ENCODE peak calls at places on chromosomes 11 and 22, in four cellular contexts. One of them, this sample, is unnamed.

GRCh38 chr22:20043057-20043996 is 22.4 kb downstream of the TANGO2 start:
- DNase-seq in right atrium auricular region: no peak
- DNase-seq in adrenal gland: no peak
- DNase-seq in brain microvascular endothelial cell: no peak
- DNase-seq in this sample: no peak

GRCh38 chr11:59918987-59919589 is 19.1 kb upstream of the OOSP1 start:
- DNase-seq in right atrium auricular region: no peak
- DNase-seq in adrenal gland: peak
- DNase-seq in brain microvascular endothelial cell: peak
- DNase-seq in this sample: no peak

GRCh38 chr11:84414936-84415335 is 1128.8 kb upstream of the CCDC90B start:
- DNase-seq in right atrium auricular region: no peak
- DNase-seq in adrenal gland: no peak
- DNase-seq in brain microvascular endothelial cell: no peak
- DNase-seq in this sample: no peak

GRCh38 chr22:28222976-28223375 is 303.9 kb upstream of the PITPNB start:
- DNase-seq in right atrium auricular region: no peak
- DNase-seq in adrenal gland: no peak
- DNase-seq in brain microvascular endothelial cell: peak
- DNase-seq in this sample: no peak

GRCh38 chr11:69275178-69275577 is 18.8 kb upstream of the MYEOV start:
- DNase-seq in right atrium auricular region: no peak
- DNase-seq in adrenal gland: no peak
- DNase-seq in brain microvascular endothelial cell: no peak
- DNase-seq in this sample: no peak

GRCh38 chr11:657691-658126 is 20.6 kb downstream of the DRD4 start:
- DNase-seq in right atrium auricular region: no peak
- DNase-seq in adrenal gland: no peak
- DNase-seq in brain microvascular endothelial cell: no peak
- DNase-seq in this sample: no peak

GRCh38 chr11:41003339-41003992 is 456.0 kb downstream of the LRRC4C start:
- DNase-seq in right atrium auricular region: no peak
- DNase-seq in adrenal gland: no peak
- DNase-seq in brain microvascular endothelial cell: no peak
- DNase-seq in this sample: no peak

GRCh38 chr11:79264284-79264683 is 176.5 kb downstream of the TENM4 start:
- DNase-seq in right atrium auricular region: no peak
- DNase-seq in adrenal gland: no peak
- DNase-seq in brain microvascular endothelial cell: no peak
- DNase-seq in this sample: no peak

GRCh38 chr11:131036544-131036943 is 120.3 kb upstream of the SNX19 start:
- DNase-seq in right atrium auricular region: no peak
- DNase-seq in adrenal gland: no peak
- DNase-seq in brain microvascular endothelial cell: no peak
- DNase-seq in this sample: no peak

GRCh38 chr11:131037873-131038272 is 121.6 kb upstream of the SNX19 start:
- DNase-seq in right atrium auricular region: no peak
- DNase-seq in adrenal gland: no peak
- DNase-seq in brain microvascular endothelial cell: no peak
- DNase-seq in this sample: no peak

GRCh38 chr11:131042041-131042390 is 125.7 kb upstream of the SNX19 start:
- DNase-seq in right atrium auricular region: no peak
- DNase-seq in adrenal gland: no peak
- DNase-seq in brain microvascular endothelial cell: no peak
- DNase-seq in this sample: no peak

GRCh38 chr11:131041331-131042040 is 125.2 kb upstream of the SNX19 start:
- DNase-seq in right atrium auricular region: no peak
- DNase-seq in adrenal gland: no peak
- DNase-seq in brain microvascular endothelial cell: no peak
- DNase-seq in this sample: no peak

GRCh38 chr11:131038597-131038996 is 122.3 kb upstream of the SNX19 start:
- DNase-seq in right atrium auricular region: no peak
- DNase-seq in adrenal gland: no peak
- DNase-seq in brain microvascular endothelial cell: peak
- DNase-seq in this sample: no peak
- TF ChIP-seq CTCF in right atrium auricular region: peak
- TF ChIP-seq CTCF in adrenal gland: no peak
- TF ChIP-seq CTCF in brain microvascular endothelial cell: peak
- TF ChIP-seq CTCF in this sample: peak

GRCh38 chr11:125222494-125222893 is 57.9 kb downstream of the PKNOX2 start:
- DNase-seq in right atrium auricular region: no peak
- DNase-seq in adrenal gland: no peak
- DNase-seq in brain microvascular endothelial cell: no peak
- DNase-seq in this sample: no peak
- H3K4me3 ChIP-seq in right atrium auricular region: no peak
- H3K4me3 ChIP-seq in adrenal gland: no peak
- H3K4me3 ChIP-seq in brain microvascular endothelial cell: no peak
- H3K4me3 ChIP-seq in this sample: no peak

GRCh38 chr11:129224538-129224937 is 32.4 kb upstream of the ARHGAP32 start:
- DNase-seq in right atrium auricular region: no peak
- DNase-seq in adrenal gland: no peak
- DNase-seq in brain microvascular endothelial cell: no peak
- DNase-seq in this sample: no peak

GRCh38 chr11:129234978-129235377 is 42.9 kb upstream of the ARHGAP32 start:
- DNase-seq in right atrium auricular region: no peak
- DNase-seq in adrenal gland: no peak
- DNase-seq in brain microvascular endothelial cell: no peak
- DNase-seq in this sample: no peak

GRCh38 chr11:129225190-129225589 is 33.1 kb upstream of the ARHGAP32 start:
- DNase-seq in right atrium auricular region: no peak
- DNase-seq in adrenal gland: no peak
- DNase-seq in brain microvascular endothelial cell: peak
- DNase-seq in this sample: no peak

GRCh38 chr11:129226207-129226798 is 34.2 kb upstream of the ARHGAP32 start:
- DNase-seq in right atrium auricular region: no peak
- DNase-seq in adrenal gland: no peak
- DNase-seq in brain microvascular endothelial cell: no peak
- DNase-seq in this sample: no peak

GRCh38 chr11:129230006-129230405 is 37.9 kb upstream of the ARHGAP32 start:
- DNase-seq in right atrium auricular region: no peak
- DNase-seq in adrenal gland: no peak
- DNase-seq in brain microvascular endothelial cell: no peak
- DNase-seq in this sample: no peak
- TF ChIP-seq CTCF in right atrium auricular region: peak
- TF ChIP-seq CTCF in adrenal gland: no peak
- TF ChIP-seq CTCF in brain microvascular endothelial cell: no peak
- TF ChIP-seq CTCF in this sample: no peak

DNA sequence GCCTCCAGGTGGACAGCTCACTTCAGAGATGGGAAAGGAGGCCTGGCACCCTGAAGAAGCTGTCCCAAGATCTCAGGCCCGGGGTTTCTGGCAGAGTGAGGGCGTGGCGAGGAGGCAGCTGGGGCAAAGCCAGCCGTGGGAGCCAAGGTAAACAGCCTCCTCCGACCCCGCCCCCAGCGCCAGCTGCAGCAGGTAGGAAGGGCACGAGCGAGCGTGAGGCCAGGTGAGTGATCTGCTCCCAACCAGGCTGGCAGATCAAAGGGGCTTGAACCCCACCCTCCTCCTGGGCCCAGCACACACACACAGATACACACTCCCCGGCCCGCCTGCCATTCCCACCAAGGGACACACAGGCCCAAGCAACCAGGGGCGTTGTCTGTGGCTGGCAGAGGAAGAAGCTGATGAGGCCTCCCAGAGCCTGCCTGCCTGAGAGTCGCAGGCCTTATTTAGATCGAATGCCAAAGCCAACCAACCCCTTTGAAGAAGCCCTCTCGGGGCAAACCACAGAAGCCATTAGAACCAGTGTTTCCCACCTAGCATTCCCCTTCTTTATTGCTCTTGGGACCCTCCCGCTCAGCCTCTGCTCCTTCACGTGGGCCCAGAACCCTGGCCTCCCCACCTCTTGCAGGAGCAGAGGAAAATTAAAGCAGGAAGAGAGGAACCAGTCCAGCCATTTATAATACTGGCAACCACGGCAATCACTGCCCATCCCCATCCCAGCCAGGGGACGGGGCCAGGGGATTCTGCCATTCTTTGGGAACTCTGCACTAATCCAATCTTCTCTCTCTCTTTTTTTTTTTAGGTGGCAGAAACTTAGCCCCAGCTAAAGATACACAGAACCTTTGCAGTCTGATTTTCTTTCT is 5.0 kb downstream of the PDGFB start:
- DNase-seq in right atrium auricular region: no peak
- DNase-seq in adrenal gland: no peak
- DNase-seq in brain microvascular endothelial cell: no peak
- DNase-seq in this sample: no peak
- H3K4me3 ChIP-seq in right atrium auricular region: no peak
- H3K4me3 ChIP-seq in adrenal gland: no peak
- H3K4me3 ChIP-seq in brain microvascular endothelial cell: no peak
- H3K4me3 ChIP-seq in this sample: no peak

GRCh38 chr22:45938913-45939312 is 38.0 kb downstream of the WNT7B start:
- DNase-seq in right atrium auricular region: no peak
- DNase-seq in adrenal gland: no peak
- DNase-seq in brain microvascular endothelial cell: no peak
- DNase-seq in this sample: no peak
- TF ChIP-seq CTCF in right atrium auricular region: no peak
- TF ChIP-seq CTCF in adrenal gland: no peak
- TF ChIP-seq CTCF in brain microvascular endothelial cell: no peak
- TF ChIP-seq CTCF in this sample: no peak

GRCh38 chr11:102522332-102523207 is 8.0 kb downstream of the MMP7 start:
- DNase-seq in right atrium auricular region: no peak
- DNase-seq in adrenal gland: peak
- DNase-seq in brain microvascular endothelial cell: no peak
- DNase-seq in this sample: no peak
- H3K4me3 ChIP-seq in right atrium auricular region: no peak
- H3K4me3 ChIP-seq in adrenal gland: no peak
- H3K4me3 ChIP-seq in brain microvascular endothelial cell: no peak
- H3K4me3 ChIP-seq in this sample: no peak

GRCh38 chr11:12166299-12167092 is 56.1 kb downstream of the MICAL2 start:
- DNase-seq in right atrium auricular region: no peak
- DNase-seq in adrenal gland: no peak
- DNase-seq in brain microvascular endothelial cell: no peak
- DNase-seq in this sample: no peak

GRCh38 chr11:12163181-12163841 is 52.9 kb downstream of the MICAL2 start:
- DNase-seq in right atrium auricular region: peak
- DNase-seq in adrenal gland: no peak
- DNase-seq in brain microvascular endothelial cell: peak
- DNase-seq in this sample: peak

GRCh38 chr11:12162652-12163051 is 52.3 kb downstream of the MICAL2 start:
- DNase-seq in right atrium auricular region: no peak
- DNase-seq in adrenal gland: no peak
- DNase-seq in brain microvascular endothelial cell: no peak
- DNase-seq in this sample: no peak

GRCh38 chr11:12165237-12165875 is 55.0 kb downstream of the MICAL2 start:
- DNase-seq in right atrium auricular region: no peak
- DNase-seq in adrenal gland: no peak
- DNase-seq in brain microvascular endothelial cell: no peak
- DNase-seq in this sample: no peak

GRCh38 chr11:12164061-12165014 is 53.9 kb downstream of the MICAL2 start:
- DNase-seq in right atrium auricular region: no peak
- DNase-seq in adrenal gland: no peak
- DNase-seq in brain microvascular endothelial cell: peak
- DNase-seq in this sample: peak
- TF ChIP-seq CTCF in right atrium auricular region: no peak
- TF ChIP-seq CTCF in adrenal gland: no peak
- TF ChIP-seq CTCF in brain microvascular endothelial cell: no peak
- TF ChIP-seq CTCF in this sample: no peak

DNA sequence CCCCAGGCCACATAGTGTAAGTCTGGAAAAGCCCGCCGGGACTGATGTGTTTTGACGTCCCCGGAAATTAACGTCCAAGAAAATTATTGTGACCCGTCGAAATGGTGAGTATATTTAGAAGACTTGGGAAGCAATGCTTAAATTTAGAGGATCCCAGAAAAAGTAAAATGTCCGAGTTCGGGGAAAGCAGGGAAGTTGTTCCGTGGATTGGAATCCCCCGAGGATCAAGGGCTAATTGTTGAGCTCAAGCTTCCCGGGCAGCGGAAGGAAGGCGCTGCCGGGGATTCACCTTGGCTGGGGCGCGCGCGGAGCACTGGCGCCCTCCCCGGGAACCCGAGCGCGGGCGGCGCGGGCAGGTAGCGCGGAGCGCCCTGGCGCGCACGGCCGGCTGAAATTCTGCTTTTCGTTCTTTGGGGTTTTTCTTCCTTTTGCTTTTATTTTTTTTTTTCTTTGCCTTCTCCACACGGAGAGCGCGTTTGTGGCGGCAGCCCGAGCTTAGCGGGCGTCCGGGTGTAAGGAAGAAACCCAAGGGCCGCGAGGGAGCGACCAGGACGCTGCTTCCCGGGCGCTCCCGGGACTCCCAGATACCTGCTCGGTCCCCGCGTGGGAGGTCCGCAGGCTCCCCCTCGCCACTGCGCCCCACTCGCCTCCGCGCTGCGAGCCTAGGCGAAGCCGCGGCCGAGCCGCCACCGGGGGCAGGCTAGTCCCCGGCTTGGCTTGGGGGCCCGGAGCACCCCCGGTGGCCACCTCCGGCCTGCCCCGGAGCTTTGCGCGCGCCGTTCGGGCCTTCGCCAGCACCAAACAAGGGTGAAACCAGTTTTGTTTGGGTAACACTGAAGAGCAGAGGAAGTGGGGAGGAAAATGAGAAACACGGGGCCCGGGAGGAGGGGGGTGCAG is 4.7 kb upstream of the IGF2 start:
- DNase-seq in right atrium auricular region: no peak
- DNase-seq in adrenal gland: no peak
- DNase-seq in brain microvascular endothelial cell: no peak
- DNase-seq in this sample: no peak
- H3K4me3 ChIP-seq in right atrium auricular region: no peak
- H3K4me3 ChIP-seq in adrenal gland: no peak
- H3K4me3 ChIP-seq in brain microvascular endothelial cell: no peak
- H3K4me3 ChIP-seq in this sample: no peak

GRCh38 chr11:73951797-73952196 is 971 bp downstream of the DNAJB13 start:
- DNase-seq in right atrium auricular region: no peak
- DNase-seq in adrenal gland: no peak
- DNase-seq in brain microvascular endothelial cell: no peak
- DNase-seq in this sample: no peak
- TF ChIP-seq CTCF in right atrium auricular region: no peak
- TF ChIP-seq CTCF in adrenal gland: no peak
- TF ChIP-seq CTCF in brain microvascular endothelial cell: no peak
- TF ChIP-seq CTCF in this sample: no peak

GRCh38 chr22:31173386-31174145 is 13.6 kb downstream of the RNF185 start:
- DNase-seq in right atrium auricular region: no peak
- DNase-seq in adrenal gland: no peak
- DNase-seq in brain microvascular endothelial cell: peak
- DNase-seq in this sample: peak
- H3K4me3 ChIP-seq in right atrium auricular region: no peak
- H3K4me3 ChIP-seq in adrenal gland: no peak
- H3K4me3 ChIP-seq in brain microvascular endothelial cell: no peak
- H3K4me3 ChIP-seq in this sample: no peak

This sample was measured in BJ.